ENCODE peak calls at places on chromosomes 11 and 22, in six cellular contexts. E is NCI-H748 treated with DMSO at 0.1 percent for 48 hours; O is NCI-H82; N is activated naive CD4-positive, alpha-beta T cell; L is endothelial cell; U is stimulated activated CD8-positive, alpha-beta memory T cell treated with anti-CD3 and anti-CD28 coated beads, Interleukin-7, amount 100 ng/mL, for 1 hour. Y is an unnamed sample.
A peak's percentile ranks its signal among the peaks of the same experiment; 100 is the strongest.

GRCh38 chr11:112294688-112295340 is 34.2 kb upstream of the PLET1 start:
- DNase-seq in E (no peak), O (no peak), N (no peak), L (no peak), U (no peak), Y (no peak)

GRCh38 chr22:35140879-35141745 is 75.2 kb downstream of the ISX start:
- DNase-seq in E (no peak), O (peak; percentile 17), N (no peak), L (peak; percentile 47), U (no peak), Y (no peak)

GRCh38 chr11:96279421-96280290 is 63.3 kb downstream of the MAML2 start:
- DNase-seq in E (no peak), O (no peak), N (no peak), L (no peak), U (no peak), Y (no peak)

GRCh38 chr22:25112538-25113253 is 87.0 kb upstream of the CRYBB3 start:
- DNase-seq in E (no peak), O (no peak), N (no peak), L (no peak), U (no peak), Y (no peak)

GRCh38 chr22:39745789-39746188 is 147.8 kb downstream of the ENTHD1 start:
- DNase-seq in E (no peak), O (no peak), N (no peak), L (no peak), U (no peak), Y (peak; percentile 26)

GRCh38 chr22:45358127-45358526 is 48.4 kb downstream of the FAM118A start:
- DNase-seq in E (no peak), O (no peak), N (no peak), L (no peak), U (no peak), Y (no peak)

GRCh38 chr11:28679795-28680194 is 571.6 kb downstream of the METTL15 start:
- DNase-seq in E (no peak), O (no peak), N (no peak), L (no peak), U (no peak), Y (no peak)

GRCh38 chr11:124474779-124475178 is 29.3 kb upstream of the OR8B8 start:
- DNase-seq in E (no peak), O (no peak), N (no peak), L (no peak), U (no peak), Y (no peak)

GRCh38 chr11:128575956-128576340 is 11.4 kb downstream of the ETS1 start:
- DNase-seq in E (no peak), O (no peak), N (no peak), L (no peak), U (no peak), Y (no peak)

GRCh38 chr22:43515902-43516301 is 104.1 kb downstream of the MPPED1 start:
- DNase-seq in E (no peak), O (no peak), N (no peak), L (peak; percentile 15), U (no peak), Y (peak; percentile 20)

GRCh38 chr11:43944761-43945311 is 2.4 kb downstream of the C11orf96 start:
- DNase-seq in E (peak; percentile 24), O (peak; percentile 71), N (peak; percentile 43), L (peak; percentile 72), U (peak; percentile 44), Y (peak; percentile 87)

GRCh38 chr11:13376838-13377237 is 86.2 kb downstream of the BTBD10 start:
- DNase-seq in E (no peak), O (no peak), N (no peak), L (no peak), U (no peak), Y (no peak)

GRCh38 chr11:61781585-61781984 is 10.8 kb downstream of the TMEM258 start:
- DNase-seq in E (no peak), O (no peak), N (no peak), L (no peak), U (no peak), Y (no peak)

GRCh38 chr11:69154211-69154913 is 1.4 kb upstream of the SMIM38 start:
- DNase-seq in E (no peak), O (no peak), N (no peak), L (no peak), U (no peak), Y (no peak)

GRCh38 chr11:14750911-14751310 is 107.3 kb downstream of the PDE3B start:
- DNase-seq in E (no peak), O (no peak), N (no peak), L (no peak), U (no peak), Y (no peak)

GRCh38 chr22:36374603-36375024 is 13.2 kb downstream of the MYH9 start:
- DNase-seq in E (no peak), O (no peak), N (no peak), L (no peak), U (no peak), Y (no peak)

GRCh38 chr22:49204599-49205214 is 623.0 kb downstream of the BRD1 start:
- DNase-seq in E (no peak), O (no peak), N (no peak), L (no peak), U (no peak), Y (no peak)

GRCh38 chr11:8290122-8290810 is 26.6 kb upstream of the LMO1 start:
- DNase-seq in E (peak; percentile 73), O (peak; percentile 93), N (no peak), L (no peak), U (no peak), Y (no peak)